ENCODE peak calls at places on chromosomes 12 and 14, in six cellular contexts. One of them, this sample, is unnamed.

GRCh38 chr14:52835122-52835903 is 43.9 kb upstream of the GNPNAT1 start:
- DNase-seq in cardiac muscle cell: peak
- DNase-seq in GM23338: peak
- DNase-seq in A673: peak
- DNase-seq in esophagus squamous epithelium: no peak
- DNase-seq in left ventricle myocardium inferior: no peak
- DNase-seq in this sample: peak

GRCh38 chr14:36683083-36683724 is 21.5 kb downstream of the PAX9 start:
- DNase-seq in cardiac muscle cell: no peak
- DNase-seq in GM23338: peak
- DNase-seq in A673: no peak
- DNase-seq in esophagus squamous epithelium: no peak
- DNase-seq in left ventricle myocardium inferior: no peak
- DNase-seq in this sample: no peak

GRCh38 chr14:92470215-92470614 is 43.4 kb upstream of the RIN3 start:
- DNase-seq in cardiac muscle cell: no peak
- DNase-seq in GM23338: peak
- DNase-seq in A673: no peak
- DNase-seq in esophagus squamous epithelium: no peak
- DNase-seq in left ventricle myocardium inferior: no peak
- DNase-seq in this sample: no peak

GRCh38 chr14:56117765-56118610 is at the start of gene PELI2:
- DNase-seq in cardiac muscle cell: peak
- DNase-seq in GM23338: peak
- DNase-seq in A673: peak
- DNase-seq in esophagus squamous epithelium: peak
- DNase-seq in left ventricle myocardium inferior: peak
- DNase-seq in this sample: peak

GRCh38 chr14:70655110-70655826 is 13.6 kb downstream of the TTC9 start:
- DNase-seq in cardiac muscle cell: no peak
- DNase-seq in GM23338: peak
- DNase-seq in A673: peak
- DNase-seq in esophagus squamous epithelium: peak
- DNase-seq in left ventricle myocardium inferior: no peak
- DNase-seq in this sample: no peak

GRCh38 chr12:122547330-122547729 is 20.3 kb downstream of the KNTC1 start:
- DNase-seq in cardiac muscle cell: no peak
- DNase-seq in GM23338: no peak
- DNase-seq in A673: no peak
- DNase-seq in esophagus squamous epithelium: no peak
- DNase-seq in left ventricle myocardium inferior: no peak
- DNase-seq in this sample: no peak

GRCh38 chr12:19694627-19695026 is 255.3 kb downstream of the AEBP2 start:
- DNase-seq in cardiac muscle cell: peak
- DNase-seq in GM23338: no peak
- DNase-seq in A673: no peak
- DNase-seq in esophagus squamous epithelium: no peak
- DNase-seq in left ventricle myocardium inferior: no peak
- DNase-seq in this sample: no peak

GRCh38 chr14:79510659-79511058 is 700.6 kb downstream of the DIO2 start:
- DNase-seq in cardiac muscle cell: peak
- DNase-seq in GM23338: no peak
- DNase-seq in A673: peak
- DNase-seq in esophagus squamous epithelium: no peak
- DNase-seq in left ventricle myocardium inferior: no peak
- DNase-seq in this sample: no peak

GRCh38 chr14:103205541-103205906 is 82.3 kb downstream of the TNFAIP2 start:
- DNase-seq in cardiac muscle cell: no peak
- DNase-seq in GM23338: no peak
- DNase-seq in A673: no peak
- DNase-seq in esophagus squamous epithelium: no peak
- DNase-seq in left ventricle myocardium inferior: no peak
- DNase-seq in this sample: no peak

GRCh38 chr14:53148612-53149202 is 4.4 kb downstream of the DDHD1 start:
- DNase-seq in cardiac muscle cell: no peak
- DNase-seq in GM23338: no peak
- DNase-seq in A673: no peak
- DNase-seq in esophagus squamous epithelium: no peak
- DNase-seq in left ventricle myocardium inferior: no peak
- DNase-seq in this sample: no peak

GRCh38 chr12:124565656-124566180 is 1.7 kb downstream of the NCOR2 start:
- DNase-seq in cardiac muscle cell: no peak
- DNase-seq in GM23338: no peak
- DNase-seq in A673: no peak
- DNase-seq in esophagus squamous epithelium: no peak
- DNase-seq in left ventricle myocardium inferior: no peak
- DNase-seq in this sample: no peak

GRCh38 chr14:37615582-37616289 is 20.3 kb downstream of the TTC6 start:
- DNase-seq in cardiac muscle cell: no peak
- DNase-seq in GM23338: no peak
- DNase-seq in A673: no peak
- DNase-seq in esophagus squamous epithelium: no peak
- DNase-seq in left ventricle myocardium inferior: no peak
- DNase-seq in this sample: no peak

GRCh38 chr14:92729632-92730358 is 18.6 kb downstream of the LGMN start:
- DNase-seq in cardiac muscle cell: peak
- DNase-seq in GM23338: no peak
- DNase-seq in A673: no peak
- DNase-seq in esophagus squamous epithelium: no peak
- DNase-seq in left ventricle myocardium inferior: no peak
- DNase-seq in this sample: no peak

GRCh38 chr12:52038447-52038846 is 12.8 kb upstream of the NR4A1 start:
- DNase-seq in cardiac muscle cell: no peak
- DNase-seq in GM23338: no peak
- DNase-seq in A673: no peak
- DNase-seq in esophagus squamous epithelium: no peak
- DNase-seq in left ventricle myocardium inferior: no peak
- DNase-seq in this sample: no peak
- H3K4me3 ChIP-seq in cardiac muscle cell: no peak
- H3K4me3 ChIP-seq in GM23338: peak
- H3K4me3 ChIP-seq in A673: peak
- H3K4me3 ChIP-seq in esophagus squamous epithelium: no peak
- H3K4me3 ChIP-seq in left ventricle myocardium inferior: peak
- H3K4me3 ChIP-seq in this sample: peak

GRCh38 chr14:20302042-20302761 is 3.5 kb downstream of the TTC5 start:
- DNase-seq in cardiac muscle cell: peak
- DNase-seq in GM23338: no peak
- DNase-seq in A673: no peak
- DNase-seq in esophagus squamous epithelium: no peak
- DNase-seq in left ventricle myocardium inferior: no peak
- DNase-seq in this sample: no peak

GRCh38 chr14:20305265-20306078 is at the start of gene TTC5:
- DNase-seq in cardiac muscle cell: peak
- DNase-seq in GM23338: peak
- DNase-seq in A673: peak
- DNase-seq in esophagus squamous epithelium: peak
- DNase-seq in left ventricle myocardium inferior: peak
- DNase-seq in this sample: peak

GRCh38 chr14:20306079-20306423 is 300 bp upstream of the TTC5 start:
- DNase-seq in cardiac muscle cell: no peak
- DNase-seq in GM23338: no peak
- DNase-seq in A673: no peak
- DNase-seq in esophagus squamous epithelium: no peak
- DNase-seq in left ventricle myocardium inferior: no peak
- DNase-seq in this sample: no peak
- H3K4me3 ChIP-seq in cardiac muscle cell: peak
- H3K4me3 ChIP-seq in GM23338: peak
- H3K4me3 ChIP-seq in A673: peak
- H3K4me3 ChIP-seq in esophagus squamous epithelium: peak
- H3K4me3 ChIP-seq in left ventricle myocardium inferior: peak
- H3K4me3 ChIP-seq in this sample: no peak

DNA sequence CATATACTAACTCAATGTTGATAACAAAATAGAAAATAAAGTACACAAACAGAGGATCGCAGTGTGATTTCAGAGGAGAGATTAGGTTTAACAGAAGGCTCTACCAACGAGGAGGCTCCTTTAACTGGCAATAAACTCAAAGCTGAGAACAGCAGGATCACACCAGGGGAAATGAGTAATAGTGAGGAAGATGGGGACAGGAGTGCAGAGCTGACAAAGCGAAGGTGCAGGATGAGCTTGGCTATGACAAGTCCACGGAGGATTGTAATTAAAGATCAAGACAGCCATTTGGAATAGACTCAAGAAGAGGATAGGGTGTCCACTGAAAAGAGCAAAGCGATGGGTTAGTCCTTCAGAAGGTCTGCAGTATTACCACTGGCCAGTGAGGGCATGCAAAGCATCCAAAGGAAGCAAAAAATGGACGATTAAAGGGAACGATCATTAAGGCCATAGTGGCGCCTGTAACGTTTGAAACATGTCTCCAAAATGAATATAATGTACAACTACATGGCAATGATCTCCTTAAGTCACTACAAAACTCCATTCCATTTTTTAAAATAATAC is 85.3 kb downstream of the GRIN2B start:
- DNase-seq in cardiac muscle cell: no peak
- DNase-seq in GM23338: no peak
- DNase-seq in A673: no peak
- DNase-seq in esophagus squamous epithelium: no peak
- DNase-seq in left ventricle myocardium inferior: no peak
- DNase-seq in this sample: no peak
- H3K4me3 ChIP-seq in cardiac muscle cell: no peak
- H3K4me3 ChIP-seq in GM23338: no peak
- H3K4me3 ChIP-seq in A673: no peak
- H3K4me3 ChIP-seq in esophagus squamous epithelium: no peak
- H3K4me3 ChIP-seq in left ventricle myocardium inferior: no peak
- H3K4me3 ChIP-seq in this sample: no peak

DNA sequence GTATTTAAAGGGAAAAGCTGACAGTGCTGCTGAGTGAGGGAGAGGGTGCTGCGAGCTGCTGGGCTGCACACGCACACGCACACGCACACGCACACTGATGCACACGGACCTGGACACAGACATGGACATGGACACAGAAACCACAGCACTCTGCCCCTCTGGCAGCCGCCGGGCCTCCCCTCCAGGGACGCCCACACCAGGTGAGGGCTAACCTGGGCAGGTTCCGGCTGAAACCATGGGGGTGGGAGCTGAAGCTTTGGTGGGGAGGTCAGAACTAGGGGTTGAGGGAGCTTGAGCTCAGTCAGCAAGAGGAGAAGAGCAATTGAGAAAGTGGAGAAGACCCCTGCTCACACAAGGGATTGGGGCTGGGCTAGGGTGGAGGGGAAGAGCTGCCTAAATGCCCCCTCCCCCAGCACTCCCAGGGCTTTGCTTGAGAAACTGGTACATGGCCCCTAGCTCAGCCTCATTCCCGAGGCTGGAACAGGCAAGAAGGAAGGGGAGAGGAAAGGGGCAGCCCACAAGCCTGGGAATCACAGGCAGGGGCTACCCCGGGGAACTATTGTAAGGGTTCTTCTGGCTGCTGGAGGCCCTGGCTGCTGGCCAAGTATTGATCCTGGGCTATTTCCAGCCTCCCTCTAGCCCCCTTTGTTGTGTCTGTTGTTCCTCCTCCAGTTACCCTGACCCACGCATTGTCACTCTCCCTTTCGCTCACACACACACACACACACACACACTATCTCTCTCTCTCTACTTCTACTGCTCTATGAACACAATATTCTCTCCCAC is at the start of gene REM2:
- DNase-seq in cardiac muscle cell: no peak
- DNase-seq in GM23338: peak
- DNase-seq in A673: no peak
- DNase-seq in esophagus squamous epithelium: no peak
- DNase-seq in left ventricle myocardium inferior: no peak
- DNase-seq in this sample: no peak
- H3K4me3 ChIP-seq in cardiac muscle cell: peak
- H3K4me3 ChIP-seq in GM23338: peak
- H3K4me3 ChIP-seq in A673: no peak
- H3K4me3 ChIP-seq in esophagus squamous epithelium: no peak
- H3K4me3 ChIP-seq in left ventricle myocardium inferior: no peak
- H3K4me3 ChIP-seq in this sample: no peak

This sample was measured in right cardiac atrium.